ENCODE peak calls at places on chromosomes 5 and 9, in four cellular contexts. I, E, N and H are unnamed samples.
A peak's percentile ranks its signal among the peaks of the same experiment; 100 is the strongest.

GRCh38 chr5:136467632-136468031 is 102.3 kb upstream of the TRPC7 start:
- DNase-seq in I (no peak), E (no peak), N (no peak), H (no peak)

GRCh38 chr5:76690704-76691469 is 25.0 kb upstream of the F2R start:
- DNase-seq in I (no peak), E (no peak), N (no peak), H (no peak)

GRCh38 chr5:18281947-18282557 is 647.8 kb downstream of the TAF11L14 start:
- DNase-seq in I (peak; percentile 9), E (no peak), N (no peak), H (no peak)

GRCh38 chr5:53749611-53750010 is 189.2 kb downstream of the NDUFS4 start:
- DNase-seq in I (no peak), E (no peak), N (no peak), H (no peak)

GRCh38 chr5:7886849-7887460 is 18.0 kb downstream of the MTRR start:
- DNase-seq in I (peak; percentile 17), E (no peak), N (no peak), H (no peak)

GRCh38 chr9:37178742-37179141 is 58.4 kb downstream of the ZCCHC7 start:
- DNase-seq in I (no peak), E (no peak), N (no peak), H (no peak)

GRCh38 chr9:589723-590122 is 251.8 kb upstream of the DMRT1 start:
- DNase-seq in I (no peak), E (no peak), N (no peak), H (no peak)

GRCh38 chr5:132225165-132226032 is 2.3 kb downstream of the P4HA2 start:
- DNase-seq in I (no peak), E (no peak), N (no peak), H (peak; percentile 70)